ENCODE peak calls at places on chromosomes 6 and 20, in six cellular contexts. A, B, L, H, Z and G are unnamed samples.

GRCh38 chr20:53291548-53291947 is 302.1 kb downstream of the ZNF217 start:
- DNase-seq in A (peak; percentile 13), B (no peak), L (no peak), H (no peak), Z (peak; percentile 30), G (no peak)

GRCh38 chr6:148329568-148330299 is 12.9 kb upstream of the SASH1 start:
- DNase-seq in A (no peak), B (peak; percentile 49), L (no peak), H (no peak), Z (no peak), G (peak; percentile 95)

GRCh38 chr6:164247106-164247505 is 832.6 kb downstream of the QKI start:
- DNase-seq in A (no peak), B (peak; percentile 64), L (no peak), H (no peak), Z (no peak), G (no peak)

GRCh38 chr6:15948930-15949900 is 179.7 kb upstream of the MYLIP start:
- DNase-seq in A (no peak), B (no peak), L (peak; percentile 44), H (no peak), Z (no peak), G (peak; percentile 26)

GRCh38 chr6:108876929-108877775 is 28.9 kb downstream of the ARMC2 start:
- DNase-seq in A (no peak), B (peak; percentile 29), L (no peak), H (no peak), Z (no peak), G (peak; percentile 85)

GRCh38 chr6:161169690-161170089 is 104.2 kb downstream of the AGPAT4 start:
- DNase-seq in A (no peak), B (peak; percentile 83), L (no peak), H (no peak), Z (peak; percentile 8), G (peak; percentile 61)

GRCh38 chr6:151060096-151060741 is 179.5 kb upstream of the AKAP12 start:
- DNase-seq in A (no peak), B (peak; percentile 92), L (peak; percentile 58), H (peak; percentile 98), Z (no peak), G (peak; percentile 94)

GRCh38 chr20:7744411-7744810 is 195.8 kb downstream of the HAO1 start:
- DNase-seq in A (no peak), B (peak; percentile 65), L (no peak), H (no peak), Z (no peak), G (peak; percentile 59)

GRCh38 chr6:133890941-133891813 is 2.3 kb downstream of the TCF21 start:
- DNase-seq in A (peak; percentile 35), B (peak; percentile 54), L (peak; percentile 60), H (no peak), Z (no peak), G (peak; percentile 45)

GRCh38 chr6:166862287-166862977 is 93.9 kb downstream of the RNASET2 start:
- DNase-seq in A (peak; percentile 62), B (no peak), L (peak; percentile 5), H (no peak), Z (no peak), G (no peak)

GRCh38 chr6:3026811-3027626 is 27.3 kb downstream of the NQO2 start:
- DNase-seq in A (no peak), B (no peak), L (no peak), H (no peak), Z (peak; percentile 92), G (no peak)

GRCh38 chr20:47875302-47876025 is 90.2 kb upstream of the SULF2 start:
- DNase-seq in A (no peak), B (no peak), L (no peak), H (no peak), Z (no peak), G (no peak)

GRCh38 chr20:14717124-14718004 is 380.0 kb upstream of the FLRT3 start:
- DNase-seq in A (no peak), B (no peak), L (peak; percentile 18), H (no peak), Z (no peak), G (no peak)

GRCh38 chr6:38058022-38058421 is 238.5 kb downstream of the ZFAND3 start:
- DNase-seq in A (no peak), B (peak; percentile 45), L (no peak), H (no peak), Z (no peak), G (peak; percentile 21)

GRCh38 chr6:163720005-163720404 is 305.5 kb downstream of the QKI start:
- DNase-seq in A (no peak), B (no peak), L (no peak), H (no peak), Z (no peak), G (peak; percentile 38)

GRCh38 chr6:109282732-109283131 is 99.5 kb downstream of the CD164 start:
- DNase-seq in A (no peak), B (no peak), L (no peak), H (no peak), Z (no peak), G (no peak)

GRCh38 chr20:32752458-32753250 is 9.4 kb upstream of the COMMD7 start:
- DNase-seq in A (no peak), B (peak; percentile 67), L (no peak), H (no peak), Z (no peak), G (peak; percentile 64)

GRCh38 chr20:53444386-53444785 is 149.3 kb downstream of the ZNF217 start:
- DNase-seq in A (no peak), B (no peak), L (no peak), H (no peak), Z (no peak), G (peak; percentile 11)

GRCh38 chr6:151254451-151255081 is 14.8 kb downstream of the AKAP12 start:
- DNase-seq in A (no peak), B (peak; percentile 50), L (no peak), H (no peak), Z (no peak), G (peak; percentile 48)

GRCh38 chr6:41654433-41655020 is 16.3 kb downstream of the MDFI start:
- DNase-seq in A (no peak), B (no peak), L (no peak), H (no peak), Z (no peak), G (no peak)

GRCh38 chr6:158409451-158409850 is 97.2 kb downstream of the TULP4 start:
- DNase-seq in A (no peak), B (peak; percentile 61), L (no peak), H (no peak), Z (peak; percentile 9), G (peak; percentile 89)

GRCh38 chr6:70739534-70739933 is 71.9 kb downstream of the SMAP1 start:
- DNase-seq in A (no peak), B (no peak), L (no peak), H (no peak), Z (no peak), G (no peak)

GRCh38 chr6:98530732-98531131 is 303.6 kb upstream of the POU3F2 start:
- DNase-seq in A (no peak), B (no peak), L (no peak), H (no peak), Z (no peak), G (no peak)

GRCh38 chr6:1526689-1527088 is 83.0 kb upstream of the FOXC1 start:
- DNase-seq in A (no peak), B (no peak), L (no peak), H (no peak), Z (no peak), G (no peak)

GRCh38 chr6:124960757-124961467 is 1.3 kb upstream of the RNF217 start:
- DNase-seq in A (no peak), B (peak; percentile 24), L (no peak), H (no peak), Z (no peak), G (peak; percentile 32)

GRCh38 chr6:39239527-39240154 is 10.4 kb upstream of the KCNK5 start:
- DNase-seq in A (no peak), B (no peak), L (no peak), H (no peak), Z (no peak), G (no peak)

GRCh38 chr20:48949304-48950170 is 28.0 kb downstream of the ARFGEF2 start:
- DNase-seq in A (no peak), B (no peak), L (peak; percentile 25), H (no peak), Z (no peak), G (no peak)
- TF ChIP-seq CTCF in A (peak; percentile 34), B (no peak), L (no peak), H (no peak), Z (peak; percentile 33), G (no peak)

GRCh38 chr20:37977786-37978185 is 55.5 kb downstream of the TTI1 start:
- DNase-seq in A (no peak), B (no peak), L (no peak), H (no peak), Z (no peak), G (no peak)
- TF ChIP-seq CTCF in A (no peak), B (no peak), L (no peak), H (no peak), Z (no peak), G (no peak)

GRCh38 chr20:2751347-2751867 is 49.0 kb downstream of the CPXM1 start:
- DNase-seq in A (no peak), B (no peak), L (no peak), H (no peak), Z (no peak), G (peak; percentile 14)

GRCh38 chr20:2753456-2754040 is 46.9 kb downstream of the CPXM1 start:
- DNase-seq in A (no peak), B (no peak), L (no peak), H (no peak), Z (no peak), G (no peak)

GRCh38 chr20:2751868-2752630 is 48.4 kb downstream of the CPXM1 start:
- DNase-seq in A (no peak), B (no peak), L (no peak), H (no peak), Z (no peak), G (no peak)

GRCh38 chr20:2754426-2754825 is 46.0 kb downstream of the CPXM1 start:
- DNase-seq in A (no peak), B (no peak), L (no peak), H (no peak), Z (no peak), G (no peak)

DNA sequence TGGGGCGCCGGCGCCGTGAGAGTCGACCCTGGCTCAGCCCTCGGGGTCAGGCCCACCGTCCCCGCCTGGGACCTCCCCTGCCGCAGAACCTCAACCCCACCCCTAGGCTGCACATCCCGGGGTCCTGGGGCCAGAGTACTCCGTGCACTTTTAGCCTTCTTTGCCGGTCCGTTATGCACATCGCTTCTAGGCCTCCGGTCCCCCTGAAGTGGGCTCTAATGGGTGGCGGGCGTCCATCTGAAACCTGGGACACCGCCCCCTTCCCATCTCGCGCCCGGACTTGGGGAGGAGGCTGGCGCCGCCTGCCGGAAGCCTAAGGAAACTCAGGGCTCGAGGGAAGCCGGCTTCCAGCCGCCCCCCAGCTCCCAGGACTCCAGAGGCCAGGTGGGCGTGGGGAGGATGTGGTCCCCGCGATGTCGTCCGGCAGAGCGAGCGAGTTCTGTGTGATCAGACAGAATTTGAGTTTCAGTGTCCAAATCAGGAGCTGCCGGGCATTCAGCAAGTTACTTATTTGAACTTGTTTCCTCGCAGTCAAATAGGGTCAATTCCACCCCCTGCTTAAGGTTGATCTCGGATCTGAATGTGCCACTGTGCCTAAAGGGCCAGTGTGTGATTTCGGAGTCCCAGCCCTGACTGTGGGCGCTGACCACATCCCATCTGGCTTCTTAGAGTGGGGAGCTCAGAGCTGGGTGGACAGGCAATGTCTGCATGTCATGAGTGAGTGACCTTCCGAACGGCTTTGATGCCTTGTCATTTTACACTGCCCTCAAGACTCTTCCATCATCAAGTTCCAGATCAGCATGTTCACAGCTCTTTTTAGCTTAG is 47.6 kb downstream of the CPXM1 start:
- DNase-seq in A (peak; percentile 53), B (peak; percentile 37), L (peak; percentile 81), H (no peak), Z (no peak), G (peak; percentile 40)
- TF ChIP-seq CTCF in A (peak; percentile 73), B (peak; percentile 84), L (peak; percentile 84), H (peak; percentile 97), Z (peak; percentile 68), G (peak; percentile 76)

GRCh38 chr6:68400396-68400795 is 234.7 kb upstream of the ADGRB3 start:
- DNase-seq in A (no peak), B (no peak), L (no peak), H (no peak), Z (no peak), G (no peak)
- TF ChIP-seq CTCF in A (peak; percentile 25), B (no peak), L (no peak), H (peak; percentile 29), Z (peak; percentile 65), G (no peak)